ENCODE peak calls at places on chromosomes 7 and 10, in eight cellular contexts. A, E, F, P, W, N, V and D are unnamed samples.
A peak's percentile ranks its signal among the peaks of the same experiment; 100 is the strongest.

GRCh38 chr7:45872116-45873034 is 507 bp downstream of the CCDC201 start:
- DNase-seq in A (peak; percentile 30), E (peak; percentile 73), F (no peak), P (no peak), W (no peak), N (peak; percentile 57), V (no peak), D (no peak)

GRCh38 chr10:3873728-3874461 is 88.9 kb upstream of the KLF6 start:
- DNase-seq in A (peak; percentile 43), E (peak; percentile 90), F (peak; percentile 83), P (peak; percentile 51), W (peak; percentile 6), N (peak; percentile 79), V (peak; percentile 26), D (no peak)

GRCh38 chr7:81616951-81617350 is 152.9 kb downstream of the HGF start:
- DNase-seq in A (no peak), E (no peak), F (peak; percentile 37), P (peak; percentile 23), W (no peak), N (no peak), V (no peak), D (no peak)

GRCh38 chr10:124717911-124718734 is 26.1 kb downstream of the FAM53B start:
- DNase-seq in A (peak; percentile 85), E (no peak), F (peak; percentile 95), P (no peak), W (peak; percentile 79), N (no peak), V (no peak), D (no peak)

GRCh38 chr7:28062197-28062988 is 118.2 kb downstream of the JAZF1 start:
- DNase-seq in A (peak; percentile 65), E (peak; percentile 93), F (no peak), P (peak; percentile 27), W (peak; percentile 87), N (peak; percentile 40), V (peak; percentile 62), D (peak; percentile 43)

GRCh38 chr10:133133471-133134231 is 26.4 kb upstream of the KNDC1 start:
- DNase-seq in A (no peak), E (no peak), F (no peak), P (no peak), W (no peak), N (no peak), V (peak; percentile 33), D (no peak)

GRCh38 chr7:28055161-28055544 is 125.4 kb downstream of the JAZF1 start:
- DNase-seq in A (no peak), E (no peak), F (no peak), P (no peak), W (no peak), N (no peak), V (no peak), D (no peak)

GRCh38 chr7:77738871-77739270 is 42.6 kb downstream of the RSBN1L start:
- DNase-seq in A (no peak), E (no peak), F (no peak), P (no peak), W (no peak), N (no peak), V (no peak), D (no peak)

GRCh38 chr7:135403302-135403701 is 106.6 kb downstream of the CNOT4 start:
- DNase-seq in A (no peak), E (no peak), F (no peak), P (no peak), W (no peak), N (no peak), V (no peak), D (no peak)

GRCh38 chr10:93580824-93581223 is 14.4 kb downstream of the FFAR4 start:
- DNase-seq in A (no peak), E (peak; percentile 72), F (no peak), P (no peak), W (no peak), N (no peak), V (no peak), D (no peak)

GRCh38 chr10:84296071-84296981 is 32.1 kb upstream of the CCSER2 start:
- DNase-seq in A (no peak), E (peak; percentile 81), F (no peak), P (no peak), W (no peak), N (no peak), V (no peak), D (no peak)

GRCh38 chr10:103546401-103546800 is 52.9 kb downstream of the NEURL1 start:
- DNase-seq in A (no peak), E (no peak), F (no peak), P (no peak), W (no peak), N (no peak), V (peak; percentile 7), D (no peak)

GRCh38 chr7:36984710-36985308 is 260.5 kb upstream of the AOAH start:
- DNase-seq in A (no peak), E (no peak), F (no peak), P (no peak), W (peak; percentile 70), N (no peak), V (no peak), D (no peak)

GRCh38 chr10:88318803-88319202 is 264.3 kb downstream of the RNLS start:
- DNase-seq in A (peak; percentile 1), E (peak; percentile 62), F (no peak), P (peak; percentile 18), W (peak; percentile 37), N (peak; percentile 1), V (no peak), D (no peak)

GRCh38 chr10:27745719-27746363 is at the start of gene MKX:
- DNase-seq in A (no peak), E (peak; percentile 95), F (no peak), P (no peak), W (no peak), N (no peak), V (peak; percentile 31), D (no peak)

GRCh38 chr10:26555719-26556368 is 117.7 kb downstream of the APBB1IP start:
- DNase-seq in A (no peak), E (no peak), F (no peak), P (no peak), W (peak; percentile 90), N (peak; percentile 24), V (no peak), D (no peak)

DNA sequence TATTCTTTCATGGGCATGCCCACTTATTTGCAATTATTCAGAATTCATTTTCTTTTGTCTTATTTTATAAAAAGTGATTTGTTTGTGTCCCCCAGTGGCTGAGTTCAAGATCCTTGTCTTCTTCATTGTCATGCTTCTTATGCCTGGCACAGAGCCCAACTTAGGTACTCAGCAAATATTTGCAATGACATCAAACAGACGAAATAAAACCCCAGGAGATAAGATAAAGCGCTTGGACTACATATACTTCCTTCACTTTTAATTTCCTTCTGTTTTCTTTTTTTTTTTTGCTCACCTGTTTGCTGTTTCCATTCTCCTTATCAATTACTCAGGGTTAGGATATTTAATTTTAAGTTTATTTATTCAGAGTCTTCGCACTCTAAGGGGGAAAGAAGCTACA is 225.0 kb downstream of the SDHAF3 start:
- DNase-seq in A (peak; percentile 5), E (no peak), F (no peak), P (no peak), W (no peak), N (no peak), V (no peak), D (no peak)
- TF ChIP-seq POLR2AphosphoS5 in A (no peak), E (no peak), F (no peak), P (no peak), W (no peak), N (no peak), V (no peak), D (no peak)

GRCh38 chr7:24773646-24774045 is 16.4 kb upstream of the GSDME start:
- DNase-seq in A (no peak), E (no peak), F (no peak), P (no peak), W (no peak), N (no peak), V (no peak), D (no peak)
- TF ChIP-seq REST in A (no peak), E (no peak), F (no peak), P (no peak), W (no peak), N (no peak), V (no peak), D (no peak)

DNA sequence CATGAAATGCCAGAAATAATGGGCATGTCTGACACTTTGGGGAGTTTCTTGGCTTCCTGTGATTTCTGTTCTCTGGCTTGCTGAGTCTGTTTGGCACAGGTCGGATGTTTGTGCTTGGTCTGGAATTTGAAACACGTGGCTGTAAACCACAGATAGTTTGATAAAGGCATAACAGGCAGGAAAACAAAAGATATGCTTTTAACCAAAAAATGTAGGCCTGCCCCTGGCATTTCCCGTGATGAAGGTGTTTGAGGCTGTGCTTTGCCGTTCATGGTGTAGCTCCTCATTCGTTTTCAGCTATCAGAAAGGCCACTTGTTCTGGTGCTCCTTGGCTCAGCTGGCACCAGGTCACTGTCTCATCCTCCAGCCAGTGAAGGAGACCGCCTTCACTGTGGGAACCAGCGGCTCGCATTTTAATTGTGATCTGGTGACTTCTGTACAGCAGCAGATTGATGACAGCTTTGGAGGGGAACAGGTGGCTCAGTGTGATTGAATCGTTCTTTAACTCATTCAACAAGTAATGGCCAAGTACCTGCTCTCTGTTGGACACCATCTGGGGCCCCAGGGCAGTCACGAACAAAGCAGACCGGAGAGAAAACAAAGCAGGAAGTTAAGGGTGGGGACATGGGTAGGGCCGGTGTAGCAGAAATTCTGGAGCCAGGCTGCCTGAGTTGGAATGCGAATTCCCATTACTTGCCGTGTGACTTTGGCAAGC is 111.5 kb downstream of the CCNY start:
- DNase-seq in A (peak; percentile 51), E (peak; percentile 53), F (no peak), P (peak; percentile 10), W (peak; percentile 9), N (peak; percentile 86), V (peak; percentile 40), D (no peak)
- H3K4me3 ChIP-seq in A (no peak overlapping the region), E (no peak overlapping the region), F (no peak overlapping the region), P (no peak overlapping the region), W (no peak overlapping the region), N (peak overlapping the region; percentile 37), V (peak overlapping the region; percentile 11), D (no peak overlapping the region)

GRCh38 chr10:113336549-113337130 is 216.2 kb upstream of the HABP2 start:
- DNase-seq in A (no peak), E (no peak), F (no peak), P (no peak), W (no peak), N (no peak), V (no peak), D (no peak)

GRCh38 chr10:113335603-113336002 is 217.2 kb upstream of the HABP2 start:
- DNase-seq in A (no peak), E (no peak), F (no peak), P (no peak), W (no peak), N (no peak), V (no peak), D (no peak)

GRCh38 chr10:113337142-113337541 is 215.7 kb upstream of the HABP2 start:
- DNase-seq in A (no peak), E (no peak), F (no peak), P (no peak), W (no peak), N (no peak), V (no peak), D (no peak)

GRCh38 chr10:113331971-113332370 is 220.9 kb upstream of the HABP2 start:
- DNase-seq in A (no peak), E (no peak), F (no peak), P (no peak), W (no peak), N (no peak), V (no peak), D (no peak)

GRCh38 chr10:113333313-113333712 is 219.5 kb upstream of the HABP2 start:
- DNase-seq in A (no peak), E (peak; percentile 52), F (no peak), P (no peak), W (no peak), N (no peak), V (no peak), D (no peak)
- TF ChIP-seq POLR2AphosphoS5 in A (no peak), E (no peak), F (no peak), P (no peak), W (no peak), N (no peak), V (no peak), D (no peak)